ENCODE peak calls at places on chromosomes 12 and 14, in four cellular contexts. One of them, this sample, is unnamed.

GRCh38 chr12:117494833-117495714 is 133.6 kb upstream of the NOS1 start:
- DNase-seq in GM12865: no peak
- DNase-seq in fibroblast of mammary gland: no peak
- DNase-seq in A549: peak
- DNase-seq in this sample: no peak

GRCh38 chr12:104006929-104007328 is 41.3 kb downstream of the TDG start:
- DNase-seq in GM12865: no peak
- DNase-seq in A549: peak
- DNase-seq in fibroblast of mammary gland: peak
- DNase-seq in this sample: no peak

GRCh38 chr14:73759714-73760597 is 45.8 kb upstream of the PNMA1 start:
- DNase-seq in GM12865: peak
- DNase-seq in fibroblast of mammary gland: peak
- DNase-seq in A549: peak
- DNase-seq in this sample: peak

GRCh38 chr14:101907619-101908018 is 56.8 kb upstream of the DYNC1H1 start:
- DNase-seq in GM12865: no peak
- DNase-seq in fibroblast of mammary gland: no peak
- DNase-seq in A549: no peak
- DNase-seq in this sample: no peak

GRCh38 chr12:94707892-94708291 is 57.5 kb upstream of the TMCC3 start:
- DNase-seq in fibroblast of mammary gland: peak
- DNase-seq in GM12865: no peak
- DNase-seq in A549: no peak
- DNase-seq in this sample: no peak

GRCh38 chr12:93896427-93896826 is 219.3 kb downstream of the CRADD start:
- DNase-seq in A549: no peak
- DNase-seq in fibroblast of mammary gland: peak
- DNase-seq in GM12865: no peak
- DNase-seq in this sample: no peak

GRCh38 chr14:88630565-88630964 is 67.7 kb downstream of the ZC3H14 start:
- DNase-seq in GM12865: peak
- DNase-seq in A549: peak
- DNase-seq in fibroblast of mammary gland: peak
- DNase-seq in this sample: peak

GRCh38 chr12:78671295-78671694 is 193.3 kb upstream of the SYT1 start:
- DNase-seq in A549: peak
- DNase-seq in fibroblast of mammary gland: peak
- DNase-seq in GM12865: no peak
- DNase-seq in this sample: no peak

GRCh38 chr12:67484788-67485480 is 163.6 kb upstream of the DYRK2 start:
- DNase-seq in GM12865: peak
- DNase-seq in A549: no peak
- DNase-seq in fibroblast of mammary gland: no peak
- DNase-seq in this sample: no peak

GRCh38 chr14:65103150-65103760 is 938 bp upstream of the MAX start:
- DNase-seq in fibroblast of mammary gland: peak
- DNase-seq in GM12865: peak
- DNase-seq in A549: peak
- DNase-seq in this sample: peak

GRCh38 chr12:18811268-18811667 is 73.3 kb downstream of the CAPZA3 start:
- DNase-seq in GM12865: no peak
- DNase-seq in A549: no peak
- DNase-seq in fibroblast of mammary gland: peak
- DNase-seq in this sample: no peak

GRCh38 chr14:75476274-75476995 is 45.8 kb upstream of the BATF start:
- DNase-seq in GM12865: no peak
- DNase-seq in fibroblast of mammary gland: no peak
- DNase-seq in A549: no peak
- DNase-seq in this sample: no peak

GRCh38 chr12:120826335-120826734 is 77.8 kb downstream of the SPPL3 start:
- DNase-seq in GM12865: no peak
- DNase-seq in fibroblast of mammary gland: no peak
- DNase-seq in A549: no peak
- DNase-seq in this sample: no peak

GRCh38 chr12:123845881-123846280 is 83.8 kb downstream of the DNAH10 start:
- DNase-seq in GM12865: no peak
- DNase-seq in A549: no peak
- DNase-seq in fibroblast of mammary gland: no peak
- DNase-seq in this sample: no peak

GRCh38 chr12:96141216-96141944 is 52.8 kb upstream of the ELK3 start:
- DNase-seq in A549: no peak
- DNase-seq in fibroblast of mammary gland: peak
- DNase-seq in GM12865: no peak
- DNase-seq in this sample: no peak

GRCh38 chr14:105817971-105818711 is 291.8 kb downstream of the TMEM121 start:
- DNase-seq in GM12865: peak
- DNase-seq in A549: no peak
- DNase-seq in fibroblast of mammary gland: no peak
- DNase-seq in this sample: peak

GRCh38 chr12:57815177-57816000 is 3.1 kb downstream of the AVIL start:
- DNase-seq in fibroblast of mammary gland: no peak
- DNase-seq in A549: peak
- DNase-seq in GM12865: no peak
- DNase-seq in this sample: no peak

GRCh38 chr12:98453070-98453469 is 62.3 kb upstream of the TMPO start:
- DNase-seq in A549: no peak
- DNase-seq in fibroblast of mammary gland: no peak
- DNase-seq in GM12865: no peak
- DNase-seq in this sample: no peak

GRCh38 chr12:98453492-98453891 is 61.9 kb upstream of the TMPO start:
- DNase-seq in GM12865: no peak
- DNase-seq in fibroblast of mammary gland: no peak
- DNase-seq in A549: no peak
- DNase-seq in this sample: no peak

DNA sequence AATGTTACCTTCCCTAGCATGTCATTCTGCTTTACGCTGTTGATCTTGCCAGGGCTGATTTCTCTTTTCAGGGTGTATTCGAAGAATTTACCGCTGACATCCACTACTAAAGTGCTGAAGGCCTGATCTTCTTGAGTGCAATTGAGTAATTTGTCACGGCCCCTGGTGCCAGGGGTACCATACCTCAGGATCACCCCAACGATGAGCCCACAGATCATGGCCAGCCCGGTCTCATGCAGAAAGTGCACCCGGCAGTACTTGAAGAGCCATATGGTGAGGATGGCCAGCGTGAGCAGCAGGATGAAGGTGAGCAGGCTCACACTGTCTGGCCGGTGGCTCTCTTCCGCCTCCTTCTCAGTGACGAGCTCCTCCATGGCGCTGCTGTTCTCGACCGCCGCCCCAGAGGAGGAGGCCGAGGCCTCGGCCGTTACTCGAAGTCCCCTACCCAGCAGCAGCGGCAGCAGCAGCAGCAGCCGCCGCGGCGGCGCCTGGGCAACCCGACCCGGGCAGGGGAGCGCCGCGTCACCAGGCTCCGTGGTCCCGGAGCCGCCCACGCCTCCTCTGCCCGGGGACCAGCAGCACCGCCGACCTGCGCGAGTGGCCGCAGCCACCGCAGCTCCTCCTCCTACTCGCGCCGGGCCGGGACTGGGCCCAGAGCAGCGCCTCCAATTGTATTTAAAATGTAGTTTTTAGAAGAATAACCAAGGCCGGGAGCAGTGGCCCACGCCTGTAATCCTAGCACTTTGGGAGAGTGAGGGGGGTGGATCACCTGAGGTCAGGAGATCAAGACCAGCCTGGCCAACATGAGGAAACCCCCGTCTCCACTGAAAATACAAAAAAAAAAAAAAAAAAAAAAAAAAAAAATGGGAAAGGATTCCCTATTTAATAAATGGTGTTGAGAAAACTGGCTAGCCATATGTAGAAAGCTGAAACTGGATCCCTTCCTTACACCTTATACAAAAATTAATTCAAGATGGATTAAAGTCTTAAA is 58.5 kb upstream of the TMPO start:
- DNase-seq in GM12865: peak
- DNase-seq in A549: no peak
- DNase-seq in fibroblast of mammary gland: peak
- DNase-seq in this sample: peak
- TF ChIP-seq CTCF in GM12865: no peak
- TF ChIP-seq CTCF in A549: no peak
- TF ChIP-seq CTCF in fibroblast of mammary gland: no peak
- TF ChIP-seq CTCF in this sample: no peak

GRCh38 chr14:68896132-68896531 is 83.0 kb downstream of the ACTN1 start:
- DNase-seq in fibroblast of mammary gland: peak
- DNase-seq in GM12865: peak
- DNase-seq in A549: no peak
- DNase-seq in this sample: no peak
- TF ChIP-seq CTCF in fibroblast of mammary gland: peak
- TF ChIP-seq CTCF in GM12865: peak
- TF ChIP-seq CTCF in A549: peak
- TF ChIP-seq CTCF in this sample: no peak

DNA sequence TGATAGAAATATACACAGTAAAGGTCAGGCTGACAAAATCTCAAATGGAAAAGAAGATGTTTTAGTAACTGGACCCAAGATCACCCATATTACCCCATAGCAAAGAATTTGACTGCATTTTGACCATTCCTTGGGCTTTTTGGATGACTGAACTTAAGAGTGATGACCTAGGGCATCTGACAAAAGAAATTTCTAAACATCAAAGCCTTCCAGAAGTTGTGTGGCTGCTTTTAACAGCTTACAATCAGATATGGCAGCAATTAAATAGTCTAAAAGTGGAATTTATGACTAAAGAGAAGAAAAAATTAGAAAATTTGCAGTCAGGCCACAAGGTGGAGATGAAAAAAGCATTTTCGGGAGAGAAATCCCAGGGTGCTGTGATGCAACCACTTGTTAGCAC is 563.0 kb downstream of the RERGL start:
- DNase-seq in GM12865: no peak
- DNase-seq in fibroblast of mammary gland: no peak
- DNase-seq in A549: no peak
- DNase-seq in this sample: no peak
- TF ChIP-seq CTCF in GM12865: no peak
- TF ChIP-seq CTCF in fibroblast of mammary gland: no peak
- TF ChIP-seq CTCF in A549: no peak
- TF ChIP-seq CTCF in this sample: no peak

GRCh38 chr12:92821142-92821541 is 108.0 kb downstream of the EEA1 start:
- DNase-seq in GM12865: no peak
- DNase-seq in fibroblast of mammary gland: no peak
- DNase-seq in A549: no peak
- DNase-seq in this sample: no peak
- TF ChIP-seq CTCF in GM12865: no peak
- TF ChIP-seq CTCF in fibroblast of mammary gland: no peak
- TF ChIP-seq CTCF in A549: no peak
- TF ChIP-seq CTCF in this sample: no peak

DNA sequence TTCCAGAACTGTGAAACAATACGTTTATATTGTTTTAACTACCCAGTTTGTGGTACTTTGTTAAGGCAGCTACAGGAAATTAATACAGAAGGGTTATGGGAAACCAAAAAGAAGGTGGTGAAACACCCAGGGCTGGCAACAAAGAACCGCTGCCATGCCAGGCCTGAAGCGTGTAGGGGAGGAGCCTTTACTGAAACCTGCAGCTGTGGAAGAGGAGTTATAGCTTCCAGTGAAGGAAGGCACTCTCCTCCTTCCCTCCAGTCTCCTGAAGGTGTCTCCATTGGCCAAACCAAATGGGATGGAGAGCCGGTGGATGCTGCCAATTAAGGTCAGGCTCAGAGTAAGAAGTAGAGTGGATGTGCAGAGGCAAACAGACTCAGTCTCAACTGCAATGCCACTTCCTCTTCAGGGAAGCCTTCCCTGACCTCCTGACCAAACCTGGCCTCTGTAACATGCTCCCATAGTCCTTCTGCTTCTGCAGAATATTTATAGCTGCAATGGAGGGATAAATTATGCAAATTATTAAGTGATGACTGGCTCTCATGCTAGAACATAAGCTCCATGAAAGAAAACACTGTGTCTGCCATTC is 168.3 kb downstream of the DAD1 start:
- DNase-seq in fibroblast of mammary gland: peak
- DNase-seq in A549: no peak
- DNase-seq in GM12865: no peak
- DNase-seq in this sample: no peak
- TF ChIP-seq CTCF in fibroblast of mammary gland: no peak
- TF ChIP-seq CTCF in A549: no peak
- TF ChIP-seq CTCF in GM12865: no peak
- TF ChIP-seq CTCF in this sample: no peak

GRCh38 chr12:128800606-128801005 is 23.2 kb downstream of the SLC15A4 start:
- DNase-seq in fibroblast of mammary gland: no peak
- DNase-seq in A549: no peak
- DNase-seq in GM12865: no peak
- DNase-seq in this sample: no peak

GRCh38 chr12:128795530-128796361 is 28.0 kb downstream of the SLC15A4 start:
- DNase-seq in GM12865: peak
- DNase-seq in fibroblast of mammary gland: no peak
- DNase-seq in A549: no peak
- DNase-seq in this sample: no peak

GRCh38 chr12:128797119-128798118 is 26.3 kb downstream of the SLC15A4 start:
- DNase-seq in GM12865: no peak
- DNase-seq in fibroblast of mammary gland: peak
- DNase-seq in A549: no peak
- DNase-seq in this sample: no peak

GRCh38 chr12:128796439-128797118 is 27.2 kb downstream of the SLC15A4 start:
- DNase-seq in fibroblast of mammary gland: no peak
- DNase-seq in A549: no peak
- DNase-seq in GM12865: peak
- DNase-seq in this sample: no peak

GRCh38 chr12:128798543-128799341 is 25.0 kb downstream of the SLC15A4 start:
- DNase-seq in A549: no peak
- DNase-seq in fibroblast of mammary gland: no peak
- DNase-seq in GM12865: peak
- DNase-seq in this sample: no peak
- TF ChIP-seq CTCF in A549: peak
- TF ChIP-seq CTCF in fibroblast of mammary gland: no peak
- TF ChIP-seq CTCF in GM12865: peak
- TF ChIP-seq CTCF in this sample: peak

This sample was measured in GM13976.